ENCODE peak calls at places on chromosomes 7 and 10, in seven cellular contexts. T is IMR-90, A is neuronal stem cell, F is H9, P is H1, Q is mesenchymal stem cell, I is trophoblast cell. Y is an unnamed sample.

GRCh38 chr7:53111061-53111460 is 75.6 kb downstream of the POM121L12 start:
- DNase-seq in T (no peak), A (no peak), F (no peak), P (no peak), Q (no peak), I (no peak), Y (no peak)

GRCh38 chr10:12605580-12606405 is 256.4 kb downstream of the CAMK1D start:
- DNase-seq in T (peak; percentile 60), A (no peak), F (no peak), P (no peak), Q (peak; percentile 57), I (no peak), Y (no peak)

GRCh38 chr10:69414036-69415018 is 2.4 kb downstream of the TACR2 start:
- DNase-seq in T (no peak), A (no peak), F (no peak), P (no peak), Q (no peak), I (no peak), Y (no peak)

GRCh38 chr7:65436163-65436562 is 62.5 kb downstream of the ZNF92 start:
- DNase-seq in T (no peak), A (no peak), F (no peak), P (no peak), Q (no peak), I (no peak), Y (no peak)

GRCh38 chr10:93993782-93994668 is at the start of gene PLCE1:
- DNase-seq in T (peak; percentile 19), A (peak; percentile 47), F (peak; percentile 62), P (peak; percentile 62), Q (peak; percentile 53), I (peak; percentile 21), Y (peak; percentile 58)

GRCh38 chr10:110803830-110804338 is 67.8 kb upstream of the PDCD4 start:
- DNase-seq in T (peak; percentile 24), A (peak; percentile 27), F (peak; percentile 70), P (peak; percentile 57), Q (peak; percentile 63), I (peak; percentile 35), Y (peak; percentile 81)

GRCh38 chr10:132897516-132898381 is 44.6 kb downstream of the CFAP46 start:
- DNase-seq in T (no peak), A (no peak), F (no peak), P (no peak), Q (no peak), I (no peak), Y (no peak)

GRCh38 chr7:14040528-14040927 is 51.1 kb upstream of the ETV1 start:
- DNase-seq in T (no peak), A (no peak), F (no peak), P (no peak), Q (no peak), I (no peak), Y (no peak)

GRCh38 chr10:22605168-22605567 is 109.2 kb downstream of the PIP4K2A start:
- DNase-seq in T (peak; percentile 35), A (no peak), F (no peak), P (no peak), Q (peak; percentile 90), I (no peak), Y (no peak)

GRCh38 chr7:128116740-128117139 is 85.5 kb upstream of the LRRC4 start:
- DNase-seq in T (no peak), A (no peak), F (no peak), P (no peak), Q (no peak), I (no peak), Y (no peak)

GRCh38 chr7:3196629-3197028 is 104.4 kb upstream of the SDK1 start:
- DNase-seq in T (no peak), A (no peak), F (no peak), P (no peak), Q (no peak), I (no peak), Y (no peak)

GRCh38 chr7:102445674-102446071 is 12.3 kb downstream of the ORAI2 start:
- DNase-seq in T (no peak), A (no peak), F (no peak), P (no peak), Q (no peak), I (no peak), Y (no peak)

GRCh38 chr10:44949915-44950314 is 9.7 kb upstream of the RASSF4 start:
- DNase-seq in T (no peak), A (no peak), F (peak; percentile 9), P (peak; percentile 39), Q (no peak), I (no peak), Y (no peak)

GRCh38 chr7:102050864-102051460 is 233.5 kb downstream of the CUX1 start:
- DNase-seq in T (no peak), A (no peak), F (no peak), P (no peak), Q (no peak), I (no peak), Y (no peak)

GRCh38 chr10:130137077-130137448 is 872 bp downstream of the GLRX3 start:
- DNase-seq in T (peak; percentile 48), A (peak; percentile 26), F (no peak), P (no peak), Q (peak; percentile 80), I (no peak), Y (peak; percentile 69)

GRCh38 chr7:39493929-39494328 is 72.3 kb upstream of the YAE1 start:
- DNase-seq in T (no peak), A (no peak), F (no peak), P (no peak), Q (no peak), I (no peak), Y (no peak)

GRCh38 chr7:39490296-39490695 is 75.9 kb upstream of the YAE1 start:
- DNase-seq in T (no peak), A (no peak), F (no peak), P (no peak), Q (no peak), I (no peak), Y (no peak)

GRCh38 chr7:39488467-39489393 is 77.5 kb upstream of the YAE1 start:
- DNase-seq in T (no peak), A (no peak), F (no peak), P (no peak), Q (no peak), I (no peak), Y (no peak)
- H2BK120ac ChIP-seq in T (no peak overlapping the region), A (no peak overlapping the region), F (no peak overlapping the region), P (no peak overlapping the region), Q (no peak overlapping the region), I (no peak overlapping the region), Y (no peak overlapping the region)

GRCh38 chr7:28356619-28357018 is 55.7 kb upstream of the CREB5 start:
- DNase-seq in T (no peak), A (no peak), F (no peak), P (no peak), Q (no peak), I (no peak), Y (no peak)

GRCh38 chr7:28354601-28355062 is 57.7 kb upstream of the CREB5 start:
- DNase-seq in T (peak; percentile 99), A (no peak), F (no peak), P (no peak), Q (peak; percentile 79), I (no peak), Y (no peak)

GRCh38 chr7:28358423-28358868 is 53.9 kb upstream of the CREB5 start:
- DNase-seq in T (peak; percentile 99), A (no peak), F (no peak), P (no peak), Q (peak; percentile 97), I (peak; percentile 77), Y (peak; percentile 80)

GRCh38 chr7:28351450-28351849 is 60.9 kb upstream of the CREB5 start:
- DNase-seq in T (no peak), A (no peak), F (no peak), P (no peak), Q (no peak), I (no peak), Y (no peak)

DNA sequence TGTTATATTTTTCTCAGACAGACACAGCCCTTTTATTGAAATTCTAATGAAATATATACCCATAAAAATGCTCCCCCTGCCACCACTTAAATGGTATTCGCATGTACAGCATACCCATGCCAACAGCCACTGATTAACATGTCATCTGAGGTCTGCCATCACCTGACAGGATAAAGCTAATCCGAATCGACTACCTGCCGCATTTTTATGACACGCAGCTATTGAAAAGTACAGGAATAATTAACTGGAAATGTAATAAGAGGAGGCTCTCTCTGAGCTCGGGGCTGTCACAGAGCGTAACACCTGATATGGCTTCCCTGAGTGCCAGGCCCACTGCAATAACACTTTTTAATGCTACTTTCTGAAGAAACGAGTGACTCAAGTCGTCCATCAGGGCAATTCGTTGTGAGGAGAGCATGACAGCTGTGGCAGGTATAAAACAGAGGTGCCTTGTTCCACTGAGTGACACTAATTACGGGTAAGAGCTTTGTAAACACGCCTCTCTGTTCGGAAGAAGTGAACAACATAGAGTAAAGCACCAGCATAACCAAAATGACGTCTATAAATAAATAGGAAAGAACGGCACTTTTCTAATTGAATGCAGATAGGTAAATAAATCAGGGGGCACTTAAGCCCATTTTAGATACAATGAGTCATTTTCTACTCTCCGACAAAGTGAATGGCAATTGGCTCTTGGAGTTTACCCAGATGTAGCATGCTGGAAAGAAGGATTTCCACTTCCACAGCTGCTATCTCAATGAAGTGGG is 56.6 kb upstream of the CREB5 start:
- DNase-seq in T (no peak), A (no peak), F (no peak), P (no peak), Q (peak; percentile 10), I (no peak), Y (no peak)
- H2BK120ac ChIP-seq in T (peak overlapping the region; percentile 6), A (no peak overlapping the region), F (no peak overlapping the region), P (no peak overlapping the region), Q (no peak overlapping the region), I (no peak overlapping the region), Y (no peak overlapping the region)

DNA sequence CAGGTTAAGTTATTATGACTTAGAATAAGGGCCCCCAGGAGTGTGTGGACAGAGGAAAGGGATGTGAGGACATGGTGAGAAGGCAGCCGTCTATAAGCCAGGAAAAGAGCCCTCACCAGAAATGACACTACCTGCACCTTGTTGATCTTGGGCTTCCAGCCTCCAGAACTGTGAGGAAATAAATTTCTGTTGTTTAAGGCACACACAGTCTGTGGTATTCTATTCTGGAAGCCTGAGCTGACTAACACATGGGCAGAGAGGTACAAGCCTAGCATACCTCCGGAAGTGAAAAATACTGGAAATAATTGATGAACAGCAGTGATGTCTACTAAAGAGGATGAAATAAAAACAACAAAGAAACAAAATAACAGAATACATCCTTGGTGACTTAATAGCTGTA is 46.1 kb upstream of the GRB10 start:
- DNase-seq in T (no peak), A (no peak), F (no peak), P (no peak), Q (no peak), I (no peak), Y (no peak)
- H2BK120ac ChIP-seq in T (no peak overlapping the region), A (no peak overlapping the region), F (no peak overlapping the region), P (no peak overlapping the region), Q (no peak overlapping the region), I (no peak overlapping the region), Y (no peak overlapping the region)

DNA sequence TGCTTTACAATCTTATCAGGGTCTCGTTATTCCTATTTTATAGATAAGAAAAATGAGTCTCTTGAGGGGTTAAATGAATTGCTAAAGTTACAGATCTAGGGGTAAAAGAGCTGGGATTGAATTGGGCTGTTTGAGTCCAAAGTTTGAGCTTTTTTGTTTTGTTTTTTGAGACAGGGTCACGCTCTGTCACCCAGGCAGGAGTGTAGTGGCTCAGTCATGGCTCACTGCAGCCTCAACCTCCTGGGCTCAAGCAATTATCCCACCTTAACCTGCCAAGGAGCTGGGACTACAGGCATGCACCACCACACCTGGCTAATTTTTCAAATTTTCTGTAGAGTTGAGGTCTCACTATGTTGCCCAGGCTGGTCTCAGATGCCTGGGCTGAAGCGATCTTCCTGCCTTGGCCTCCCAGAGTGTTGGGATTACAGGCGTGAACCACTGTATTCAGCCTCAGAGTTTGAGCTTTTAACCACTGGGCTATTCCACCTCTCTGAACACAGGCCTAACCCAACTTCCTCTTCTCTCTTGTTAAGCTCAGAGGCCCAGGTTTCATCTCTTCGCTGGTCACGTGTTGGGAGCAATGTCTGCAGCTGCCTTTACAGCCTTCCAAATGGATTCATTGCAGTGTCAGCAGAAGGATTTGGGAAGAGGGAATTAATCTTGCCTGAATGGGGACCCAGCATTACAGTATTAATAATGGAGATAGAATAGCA is 7.9 kb downstream of the SUFU start:
- DNase-seq in T (no peak), A (no peak), F (no peak), P (no peak), Q (no peak), I (no peak), Y (no peak)
- H2BK120ac ChIP-seq in T (no peak overlapping the region), A (no peak overlapping the region), F (no peak overlapping the region), P (no peak overlapping the region), Q (no peak overlapping the region), I (no peak overlapping the region), Y (no peak overlapping the region)